ENCODE peak calls at places on chromosomes 5 and 9, in seven cellular contexts. B is spleen, Z is HCT116, O is GM12891, X is breast epithelium, R is transverse colon, E is stomach. Q is an unnamed sample.

GRCh38 chr5:170273968-170274710 is 23.4 kb downstream of the LCP2 start:
- DNase-seq in O (no peak), E (peak), X (no peak), Z (peak), R (no peak), B (no peak), Q (no peak)

GRCh38 chr5:173963867-173964429 is 25.0 kb upstream of the C5orf47 start:
- DNase-seq in E (no peak), Z (no peak), X (peak), R (peak), O (no peak), B (no peak), Q (no peak)

GRCh38 chr9:15469862-15470261 is 40.9 kb downstream of the PSIP1 start:
- DNase-seq in R (no peak), X (no peak), E (no peak), B (no peak), O (no peak), Z (no peak), Q (no peak)

GRCh38 chr5:74240783-74241750 is 399.5 kb downstream of the ENC1 start:
- DNase-seq in O (no peak), R (no peak), B (no peak), Z (no peak), X (peak), E (no peak), Q (no peak)

GRCh38 chr9:86321373-86321772 is 32.8 kb downstream of the TUT7 start:
- DNase-seq in B (no peak), E (no peak), O (no peak), Z (no peak), X (no peak), R (no peak), Q (no peak)

GRCh38 chr9:126851286-126851880 is 9.1 kb upstream of the ZBTB34 start:
- DNase-seq in X (no peak), E (no peak), O (no peak), R (no peak), B (no peak), Z (no peak), Q (no peak)

GRCh38 chr9:104868687-104869404 is 59.1 kb downstream of the ABCA1 start:
- DNase-seq in X (peak), B (peak), O (peak), Z (no peak), E (peak), R (peak), Q (no peak)

GRCh38 chr5:113330533-113331200 is 104.1 kb downstream of the TSSK1B start:
- DNase-seq in O (peak), X (peak), Z (peak), B (no peak), E (no peak), R (no peak), Q (no peak)

GRCh38 chr9:128911529-128912035 is 9.2 kb upstream of the PHYHD1 start:
- DNase-seq in Z (no peak), B (peak), E (no peak), R (no peak), X (peak), O (no peak), Q (no peak)

GRCh38 chr5:53478411-53479044 is 1.9 kb upstream of the FST start:
- DNase-seq in B (peak), R (peak), Z (peak), O (no peak), E (peak), X (no peak), Q (no peak)

GRCh38 chr5:51731641-51732040 is 348.4 kb downstream of the ISL1 start:
- DNase-seq in R (no peak), B (no peak), Z (no peak), X (no peak), E (no peak), O (no peak), Q (no peak)

GRCh38 chr5:92548351-92548750 is 1032.7 kb downstream of the NR2F1-AS1 start:
- DNase-seq in R (no peak), Z (no peak), E (no peak), B (no peak), O (no peak), X (no peak), Q (no peak)

GRCh38 chr9:109403766-109404320 is 83.0 kb upstream of the EPB41L4B start:
- DNase-seq in E (no peak), O (no peak), R (no peak), X (no peak), Z (no peak), B (no peak), Q (no peak)

GRCh38 chr5:126210955-126211354 is 212.3 kb upstream of the GRAMD2B start:
- DNase-seq in R (no peak), E (no peak), X (no peak), O (no peak), B (no peak), Z (no peak), Q (no peak)

GRCh38 chr5:59483971-59484472 is 409.5 kb downstream of the PDE4D start:
- DNase-seq in R (no peak), O (no peak), X (no peak), Z (no peak), E (no peak), B (no peak), Q (no peak)

GRCh38 chr5:131548190-131548589 is 86.8 kb downstream of the RAPGEF6 start:
- DNase-seq in R (no peak), Z (no peak), X (no peak), B (no peak), O (no peak), E (no peak), Q (no peak)

GRCh38 chr5:61933787-61934626 is 372.0 kb upstream of the KIF2A start:
- DNase-seq in R (peak), Z (peak), X (peak), E (peak), O (no peak), B (no peak), Q (no peak)
- TF ChIP-seq POLR2AphosphoS5 in R (no peak), Z (no peak), X (no peak), E (no peak), O (no peak), B (no peak), Q (no peak)

GRCh38 chr5:111997308-111998159 is 240.5 kb upstream of the NREP start:
- DNase-seq in R (no peak), E (no peak), B (no peak), X (no peak), Z (peak), O (no peak), Q (no peak)
- TF ChIP-seq POLR2AphosphoS5 in R (no peak), E (no peak), B (no peak), X (no peak), Z (no peak), O (no peak), Q (peak)

GRCh38 chr5:147507480-147508126 is 2.3 kb downstream of the DPYSL3 start:
- DNase-seq in Z (no peak), B (no peak), E (no peak), X (no peak), O (no peak), R (peak), Q (no peak)

GRCh38 chr5:147504535-147504934 is 5.3 kb downstream of the DPYSL3 start:
- DNase-seq in E (no peak), O (no peak), X (no peak), Z (no peak), R (no peak), B (no peak), Q (no peak)

GRCh38 chr5:147509041-147509709 is 693 bp downstream of the DPYSL3 start:
- DNase-seq in O (no peak), E (no peak), Z (no peak), R (peak), B (peak), X (no peak), Q (no peak)

GRCh38 chr5:147508711-147509040 is 1.2 kb downstream of the DPYSL3 start:
- DNase-seq in X (no peak), B (no peak), E (no peak), R (no peak), Z (no peak), O (no peak), Q (no peak)

GRCh38 chr5:147504001-147504400 is 5.9 kb downstream of the DPYSL3 start:
- DNase-seq in X (no peak), Z (no peak), R (no peak), E (no peak), O (no peak), B (no peak), Q (no peak)
- TF ChIP-seq POLR2AphosphoS5 in X (no peak), Z (no peak), R (no peak), E (no peak), O (no peak), B (no peak), Q (peak)

DNA sequence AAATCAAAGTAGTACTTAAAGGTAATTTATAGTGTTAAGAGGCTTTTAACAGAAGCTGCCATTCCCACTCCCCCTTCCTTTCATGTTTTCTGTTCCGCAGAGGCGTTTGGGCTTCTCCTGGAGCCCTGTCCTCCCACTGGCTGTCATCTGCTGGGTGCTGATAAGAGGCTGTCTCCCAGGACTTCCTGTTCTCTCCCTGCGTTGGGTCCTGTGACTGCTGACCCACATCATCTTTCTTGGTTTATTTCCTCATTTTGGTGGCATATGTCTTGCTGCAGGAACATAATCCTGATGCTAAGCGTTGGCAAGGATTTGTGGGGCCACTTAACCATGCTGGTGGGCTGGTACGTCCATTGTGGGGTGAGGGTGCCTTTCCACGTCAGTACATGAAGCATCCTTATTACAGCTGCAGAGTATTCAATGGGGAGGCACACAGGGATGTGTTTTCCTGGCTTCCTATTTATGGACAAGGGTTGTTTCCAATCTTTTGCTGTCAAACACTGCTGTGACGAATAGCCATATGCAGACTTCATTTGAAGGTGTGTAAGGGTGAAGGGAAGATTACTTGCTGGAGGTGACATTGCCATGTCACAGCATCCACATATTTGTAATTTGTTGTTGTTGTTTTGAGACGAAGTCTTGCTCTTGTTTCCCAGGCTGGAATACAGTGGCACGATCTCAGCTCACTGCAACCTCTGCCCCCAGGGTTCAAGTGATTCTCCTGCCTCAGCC is 22.3 kb upstream of the RNF130 start:
- DNase-seq in E (no peak), B (no peak), X (no peak), Z (no peak), R (no peak), O (no peak), Q (no peak)
- TF ChIP-seq POLR2AphosphoS5 in E (no peak), B (no peak), X (no peak), Z (no peak), R (no peak), O (no peak), Q (no peak)

GRCh38 chr5:178063277-178063676 is 50.1 kb upstream of the N4BP3 start:
- DNase-seq in E (no peak), O (no peak), X (no peak), B (no peak), Z (no peak), R (no peak), Q (no peak)

GRCh38 chr5:178071108-178071507 is 42.2 kb upstream of the N4BP3 start:
- DNase-seq in R (no peak), Z (no peak), B (peak), E (no peak), O (no peak), X (no peak), Q (no peak)

GRCh38 chr5:178068293-178068692 is 45.0 kb upstream of the N4BP3 start:
- DNase-seq in Z (no peak), O (no peak), E (no peak), X (no peak), B (peak), R (no peak), Q (no peak)

GRCh38 chr5:178069909-178070308 is 43.4 kb upstream of the N4BP3 start:
- DNase-seq in R (peak), Z (peak), O (no peak), B (peak), E (no peak), X (no peak), Q (no peak)

DNA sequence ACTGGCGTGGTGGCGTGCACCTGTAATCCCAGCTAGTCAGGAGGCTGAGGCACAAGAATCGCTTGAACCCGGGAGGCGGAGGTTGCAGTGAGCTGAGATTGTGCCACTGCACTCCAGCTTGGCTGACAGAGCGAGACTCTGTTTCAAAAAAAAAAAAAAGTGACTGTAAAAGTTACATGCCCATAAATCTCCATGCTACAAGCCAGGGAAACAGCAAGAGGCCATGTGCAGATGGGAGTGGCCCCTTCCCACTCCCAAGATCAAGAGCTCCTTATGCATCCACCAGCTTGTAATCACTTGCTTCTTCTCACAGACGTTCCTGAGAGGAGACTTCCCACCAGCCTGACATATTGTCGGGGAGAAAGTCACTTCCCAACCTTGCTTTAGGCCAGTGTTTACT is 45.6 kb upstream of the N4BP3 start:
- DNase-seq in R (no peak), E (no peak), O (no peak), B (peak), X (no peak), Z (no peak), Q (no peak)
- TF ChIP-seq POLR2AphosphoS5 in R (no peak), E (no peak), O (no peak), B (no peak), X (no peak), Z (no peak), Q (no peak)

DNA sequence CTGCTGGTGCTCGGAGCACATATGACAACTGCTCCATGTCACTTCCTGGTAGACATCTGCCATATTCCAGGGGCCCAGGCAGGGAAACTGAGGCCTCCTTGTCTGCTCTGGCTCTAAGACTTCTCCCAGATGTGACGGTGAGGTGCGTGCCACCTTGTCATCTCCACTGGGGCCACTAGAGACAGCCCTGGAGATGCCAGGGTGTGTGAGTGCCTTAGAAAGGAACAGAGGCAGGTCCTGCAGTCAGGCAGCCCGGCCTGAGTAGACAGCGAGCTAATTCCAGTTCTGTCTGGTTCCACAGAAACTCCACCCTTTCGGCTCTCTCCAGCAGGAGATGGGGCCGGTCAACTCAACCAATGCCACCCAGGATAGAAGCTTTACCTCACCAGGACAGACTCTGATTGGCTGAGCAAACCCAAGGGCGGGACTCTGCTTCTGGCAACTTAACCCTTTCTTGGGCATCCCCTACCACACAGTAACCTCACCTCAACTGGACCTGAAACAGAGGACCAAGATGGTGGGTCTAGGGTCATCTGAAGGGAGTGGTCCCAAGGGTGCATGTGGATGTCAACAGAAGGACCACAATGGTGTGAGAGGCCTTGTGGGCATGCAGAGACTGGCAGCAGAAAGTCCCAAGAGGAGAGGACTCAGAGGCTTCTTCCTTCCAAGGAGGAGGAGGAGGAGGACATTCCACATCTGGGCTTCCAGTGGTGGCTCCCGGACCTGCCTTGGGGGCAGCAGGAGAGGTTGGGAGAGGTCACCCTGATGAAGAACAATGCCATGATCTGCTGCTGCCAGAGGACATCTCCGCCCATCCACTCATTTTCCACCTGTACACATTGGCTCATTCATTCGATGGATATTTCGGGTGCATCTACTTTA is 77.7 kb downstream of the RGS3 start:
- DNase-seq in B (peak), O (no peak), R (peak), X (no peak), E (peak), Z (peak), Q (no peak)
- TF ChIP-seq POLR2AphosphoS5 in B (no peak), O (no peak), R (no peak), X (no peak), E (no peak), Z (peak), Q (no peak)

GRCh38 chr5:172658869-172659513 is 17.9 kb downstream of the NEURL1B start:
- DNase-seq in B (peak), O (no peak), E (peak), R (peak), Z (no peak), X (no peak), Q (no peak)
- TF ChIP-seq POLR2AphosphoS5 in B (no peak), O (no peak), E (no peak), R (no peak), Z (no peak), X (no peak), Q (no peak)

DNA sequence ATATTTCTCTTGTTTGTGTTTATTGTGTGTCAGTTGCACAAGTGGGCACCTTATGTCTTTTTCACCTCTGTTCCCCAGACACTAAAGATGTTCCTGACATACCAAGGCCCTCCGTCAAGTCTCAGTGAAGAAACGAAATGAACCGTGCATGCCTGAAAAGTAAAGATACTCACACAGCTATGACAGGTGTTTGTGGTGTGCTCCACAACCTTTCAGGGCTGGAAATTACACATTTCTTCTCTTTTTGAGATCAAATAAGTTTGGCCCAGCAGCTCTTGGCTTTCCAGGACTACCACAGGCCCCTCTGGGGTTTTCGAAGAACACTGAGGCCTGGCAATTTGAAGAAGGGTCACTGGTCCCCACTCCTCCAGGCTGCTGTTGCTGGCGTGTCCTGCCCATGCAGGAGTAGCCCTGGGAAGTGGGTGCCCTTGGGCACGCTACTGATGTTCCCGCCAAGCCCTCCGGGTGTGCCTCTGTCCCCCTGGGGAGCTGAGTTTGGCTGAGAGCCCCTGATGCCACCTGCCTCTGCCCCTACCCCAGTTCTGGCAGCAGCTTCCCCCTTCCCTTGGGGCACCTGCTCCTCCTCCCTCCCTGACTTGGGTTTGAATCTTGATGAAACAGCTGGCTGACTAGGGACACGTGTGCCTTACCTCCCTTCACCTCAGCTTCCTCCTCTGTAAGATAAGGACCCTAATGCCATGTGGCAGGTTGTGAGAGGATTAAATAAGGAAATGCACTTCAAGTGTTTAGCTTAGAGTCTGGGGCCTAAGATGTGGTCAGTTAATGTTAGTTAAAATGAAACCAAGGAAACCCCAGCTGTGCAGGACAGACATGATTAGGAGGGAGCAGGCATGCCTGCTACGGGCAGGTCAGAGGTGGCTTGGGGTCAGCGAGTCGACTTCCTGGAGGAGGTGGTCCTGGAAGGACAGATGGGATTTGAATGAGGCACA is 49.1 kb upstream of the GADD45G start:
- DNase-seq in R (no peak), E (no peak), B (peak), X (no peak), Z (no peak), O (no peak), Q (peak)
- TF ChIP-seq POLR2AphosphoS5 in R (no peak), E (no peak), B (no peak), X (no peak), Z (no peak), O (no peak), Q (no peak)

GRCh38 chr5:172179032-172179989 is 8.7 kb downstream of the STK10 start:
- DNase-seq in X (no peak), R (peak), E (no peak), O (peak), Z (no peak), B (peak), Q (no peak)

GRCh38 chr5:172182291-172182690 is 5.7 kb downstream of the STK10 start:
- DNase-seq in X (no peak), O (no peak), E (no peak), Z (no peak), B (peak), R (no peak), Q (no peak)

GRCh38 chr5:172183881-172184280 is 4.1 kb downstream of the STK10 start:
- DNase-seq in X (no peak), O (no peak), B (no peak), Z (no peak), R (no peak), E (no peak), Q (no peak)

GRCh38 chr5:172178301-172179031 is 9.6 kb downstream of the STK10 start:
- DNase-seq in E (peak), Z (no peak), X (no peak), O (no peak), B (peak), R (no peak), Q (no peak)

DNA sequence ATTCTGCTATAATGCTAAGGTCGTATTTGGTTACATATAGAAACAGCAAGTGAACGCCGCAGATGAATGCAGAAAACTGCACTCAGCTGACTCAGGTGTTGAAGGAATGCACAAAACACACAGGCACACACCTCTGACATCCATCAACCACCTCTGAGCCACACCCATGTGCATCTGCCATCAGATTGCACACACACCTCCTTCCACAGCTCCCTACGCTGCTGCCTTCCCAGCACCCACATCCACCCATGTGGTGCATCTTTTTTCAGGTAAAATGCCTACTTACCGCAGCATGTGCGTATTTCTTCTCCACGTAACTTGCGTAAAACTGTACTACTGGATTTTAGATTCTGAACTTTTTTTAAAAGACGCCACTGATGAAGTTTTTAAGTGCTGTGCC is 7.1 kb downstream of the STK10 start:
- DNase-seq in R (no peak), E (no peak), O (no peak), Z (no peak), B (peak), X (no peak), Q (no peak)
- TF ChIP-seq POLR2AphosphoS5 in R (no peak), E (no peak), O (no peak), Z (no peak), B (no peak), X (no peak), Q (no peak)

DNA sequence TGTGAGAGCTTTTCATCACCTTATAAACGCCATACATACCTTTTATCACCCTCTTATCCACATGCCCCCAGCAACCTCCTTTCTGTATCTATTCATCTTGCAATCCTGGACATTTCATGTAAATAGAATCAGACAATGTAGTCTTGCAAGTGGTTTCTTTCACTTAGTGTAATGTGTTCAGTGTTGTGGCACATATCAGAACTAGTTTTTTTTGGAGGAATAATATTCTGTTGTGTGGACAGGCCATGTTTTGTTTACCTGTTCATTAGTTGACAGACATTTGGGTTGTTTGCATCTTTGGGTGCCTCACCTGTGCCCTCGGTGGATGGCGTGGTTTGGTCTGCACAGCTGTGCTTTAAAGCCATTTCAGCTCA is 1.3 kb downstream of the SQSTM1 start:
- DNase-seq in R (no peak), O (no peak), B (no peak), Z (no peak), X (no peak), E (no peak), Q (no peak)
- TF ChIP-seq POLR2AphosphoS5 in R (no peak), O (no peak), B (no peak), Z (no peak), X (no peak), E (no peak), Q (no peak)

Q was measured in esophagus muscularis mucosa.